ENCODE peak calls at places on chromosomes 13 and 19, in ten cellular contexts. S is NCI-H1694; G is H4; Y is H54; B is AG09309; H is M059J; L is stimulated activated naive CD8-positive, alpha-beta T cell treated with anti-CD3 and anti-CD28 coated beads, Interleukin-15, Interleukin-2, amounts not matched to agents 100 U/mL and 50 U/mL, for 24 hours; W is type B pancreatic cell; P is HCEC 1CT; C is activated CD4-positive, alpha-beta T cell treated with anti-CD3 and anti-CD28 coated beads for 1 hour. N is an unnamed sample.

GRCh38 chr13:97441414-97441813 is 7.4 kb downstream of the RAP2A start:
- DNase-seq in S (no peak), G (no peak), Y (no peak), B (no peak), H (no peak), L (no peak), W (no peak), P (no peak), C (no peak), N (no peak)

GRCh38 chr19:850221-850978 is 1.7 kb upstream of the ELANE start:
- DNase-seq in S (no peak), G (peak; percentile 92), Y (peak; percentile 96), B (peak; percentile 70), H (peak; percentile 92), L (no peak), W (peak; percentile 70), P (peak; percentile 87), C (no peak), N (peak; percentile 69)

GRCh38 chr13:107835339-107836018 is 379.9 kb downstream of the LIG4 start:
- DNase-seq in S (no peak), G (peak; percentile 10), Y (peak; percentile 64), B (peak; percentile 32), H (peak; percentile 6), L (no peak), W (no peak), P (peak; percentile 91), C (no peak), N (peak; percentile 84)

GRCh38 chr19:2594319-2594718 is 108.2 kb downstream of the GNG7 start:
- DNase-seq in S (no peak), G (no peak), Y (no peak), B (no peak), H (no peak), L (no peak), W (no peak), P (no peak), C (no peak), N (no peak)

GRCh38 chr13:111228262-111229144 is 91.9 kb upstream of the TEX29 start:
- DNase-seq in S (no peak), G (no peak), Y (no peak), B (no peak), H (peak; percentile 20), L (no peak), W (no peak), P (no peak), C (no peak), N (peak; percentile 16)

GRCh38 chr13:34748561-34748960 is 193.5 kb upstream of the NBEA start:
- DNase-seq in S (no peak), G (no peak), Y (no peak), B (no peak), H (no peak), L (no peak), W (no peak), P (no peak), C (no peak), N (no peak)

GRCh38 chr19:6714749-6715555 is 5.5 kb downstream of the C3 start:
- DNase-seq in S (no peak), G (no peak), Y (no peak), B (no peak), H (no peak), L (no peak), W (no peak), P (no peak), C (no peak), N (no peak)

GRCh38 chr13:79782541-79783216 is 301.7 kb downstream of the NDFIP2 start:
- DNase-seq in S (no peak), G (no peak), Y (no peak), B (no peak), H (peak; percentile 54), L (no peak), W (no peak), P (no peak), C (no peak), N (no peak)

GRCh38 chr13:113369189-113369588 is 5.3 kb upstream of the GRTP1 start:
- DNase-seq in S (no peak), G (no peak), Y (no peak), B (no peak), H (no peak), L (no peak), W (peak; percentile 53), P (no peak), C (no peak), N (no peak)

GRCh38 chr19:18292810-18293641 is 11.6 kb upstream of the JUND start:
- DNase-seq in S (no peak), G (peak; percentile 71), Y (peak; percentile 84), B (no peak), H (peak; percentile 46), L (peak; percentile 88), W (peak; percentile 88), P (peak; percentile 80), C (no peak), N (no peak)

N was measured in HT1080.